ENCODE peak calls at places on chromosomes 2 and 18, in ten cellular contexts. E is IMR-90, O is K562, A is PC-9, D is GM12878, W is endothelial cell of umbilical vein, K is HepG2, I is PC-3, H is keratinocyte, B is fibroblast of lung. J is an unnamed sample.

GRCh38 chr18:1464444-1465217 is 560.0 kb downstream of the ADCYAP1 start:
- DNase-seq in O (peak; percentile 40), I (no peak), B (no peak), E (no peak), H (no peak), K (no peak), W (no peak), D (no peak), A (no peak), J (no peak)

GRCh38 chr2:239036819-239037558 is 189.1 kb downstream of the TWIST2 start:
- DNase-seq in D (no peak), A (no peak), B (no peak), O (no peak), E (no peak), K (no peak), W (no peak), I (no peak), H (no peak), J (no peak)

GRCh38 chr18:267380-267687 is 513 bp downstream of the THOC1 start:
- DNase-seq in O (no peak), H (no peak), W (no peak), A (no peak), B (no peak), K (no peak), I (no peak), E (no peak), D (no peak), J (no peak)

GRCh38 chr2:82198809-82199492 is 1894.4 kb upstream of the LRRTM1 start:
- DNase-seq in E (no peak), O (no peak), I (no peak), W (no peak), H (no peak), K (no peak), D (no peak), A (no peak), B (no peak), J (no peak)

GRCh38 chr2:43824951-43825493 is 13.6 kb downstream of the ABCG5 start:
- DNase-seq in K (no peak), A (no peak), O (no peak), D (no peak), H (no peak), W (no peak), E (no peak), B (no peak), I (no peak), J (no peak)

GRCh38 chr2:5052905-5053304 is 639.3 kb upstream of the SOX11 start:
- DNase-seq in H (no peak), A (no peak), B (no peak), W (no peak), I (no peak), E (no peak), K (no peak), D (no peak), O (no peak), J (no peak)

GRCh38 chr2:62424899-62425298 is 81.1 kb downstream of the TMEM17 start:
- DNase-seq in D (no peak), K (no peak), I (peak; percentile 60), W (no peak), O (no peak), A (no peak), B (no peak), H (no peak), E (no peak), J (no peak)

GRCh38 chr2:23283653-23284052 is 101.3 kb upstream of the KLHL29 start:
- DNase-seq in D (no peak), O (no peak), W (no peak), E (peak; percentile 32), B (peak; percentile 9), H (peak; percentile 2), A (no peak), I (peak; percentile 52), K (no peak), J (no peak)

GRCh38 chr2:101103846-101104245 is 47.3 kb downstream of the TBC1D8 start:
- DNase-seq in O (no peak), K (no peak), B (no peak), A (no peak), E (no peak), H (no peak), W (no peak), D (no peak), I (no peak), J (no peak)

GRCh38 chr2:56167616-56168015 is 16.2 kb upstream of the CCDC85A start:
- DNase-seq in B (peak; percentile 51), W (no peak), K (no peak), I (no peak), H (no peak), D (no peak), A (no peak), E (no peak), O (no peak), J (no peak)

GRCh38 chr2:200042944-200043343 is 87.6 kb downstream of the MAIP1 start:
- DNase-seq in O (no peak), H (no peak), W (no peak), I (peak; percentile 17), B (peak; percentile 78), A (no peak), E (peak; percentile 89), D (no peak), K (no peak), J (no peak)

GRCh38 chr2:11430729-11431128 is 35.2 kb downstream of the E2F6 start:
- DNase-seq in K (no peak), H (peak; percentile 44), O (no peak), B (no peak), W (no peak), A (no peak), E (no peak), I (no peak), D (no peak), J (no peak)

GRCh38 chr18:58671941-58672565 is 788 bp downstream of the MALT1 start:
- DNase-seq in B (peak; percentile 42), H (no peak), I (peak; percentile 45), K (no peak), E (peak; percentile 36), D (no peak), W (peak; percentile 21), O (no peak), A (peak; percentile 8), J (no peak)

GRCh38 chr2:1314254-1314653 is 99.0 kb upstream of the TPO start:
- DNase-seq in O (no peak), I (no peak), D (no peak), H (no peak), B (no peak), W (no peak), E (no peak), K (no peak), A (no peak), J (no peak)
- H3K4me2 ChIP-seq in O (no peak overlapping the region), I (no peak overlapping the region), D (no peak overlapping the region), H (no peak overlapping the region), B (no peak overlapping the region), W (no peak overlapping the region), E (no peak overlapping the region), K (no peak overlapping the region), A (no peak overlapping the region), J (no peak overlapping the region)

GRCh38 chr2:164620873-164621760 is at the start of gene GRB14:
- DNase-seq in O (no peak), D (no peak), H (no peak), K (peak; percentile 32), B (peak; percentile 19), A (peak; percentile 79), E (no peak), I (peak; percentile 31), W (peak; percentile 34), J (peak; percentile 72)
- TF ChIP-seq CTCF in O (no peak), D (no peak), H (peak; percentile 3), K (peak; percentile 36), B (no peak), A (no peak), E (no peak), I (no peak), W (no peak), J (no peak)

GRCh38 chr18:47868744-47869143 is 61.7 kb downstream of the SMAD2 start:
- DNase-seq in I (no peak), O (no peak), B (no peak), H (no peak), W (no peak), E (no peak), A (no peak), K (no peak), D (no peak), J (no peak)
- H3K36me3 ChIP-seq in I (no peaks in the 10 kb centered on the region), O (peaks cover 32% of the 10 kb centered on the region), B (peaks cover 1% of the 10 kb centered on the region), H (peaks cover 5% of the 10 kb centered on the region), W (peaks cover 8% of the 10 kb centered on the region), E (peaks cover 4% of the 10 kb centered on the region), A (peaks cover 31% of the 10 kb centered on the region), K (peaks cover 30% of the 10 kb centered on the region), D (no peaks in the 10 kb centered on the region), J (peaks cover 62% of the 10 kb centered on the region)

GRCh38 chr2:95024960-95025405 is 525 bp upstream of the MAL start:
- DNase-seq in O (no peak), K (no peak), H (no peak), E (no peak), I (no peak), W (no peak), D (no peak), A (no peak), B (no peak), J (no peak)

GRCh38 chr2:95026471-95027368 is 1.2 kb downstream of the MAL start:
- DNase-seq in O (peak; percentile 10), A (peak; percentile 79), K (no peak), W (no peak), I (no peak), B (no peak), D (no peak), H (no peak), E (no peak), J (no peak)

GRCh38 chr2:95027369-95027720 is 1.8 kb downstream of the MAL start:
- DNase-seq in B (no peak), A (no peak), H (no peak), K (no peak), E (no peak), I (no peak), O (no peak), W (no peak), D (no peak), J (no peak)

GRCh38 chr2:95024306-95024880 is 1.1 kb upstream of the MAL start:
- DNase-seq in K (no peak), B (no peak), A (no peak), W (no peak), O (no peak), D (no peak), E (no peak), I (no peak), H (no peak), J (no peak)

DNA sequence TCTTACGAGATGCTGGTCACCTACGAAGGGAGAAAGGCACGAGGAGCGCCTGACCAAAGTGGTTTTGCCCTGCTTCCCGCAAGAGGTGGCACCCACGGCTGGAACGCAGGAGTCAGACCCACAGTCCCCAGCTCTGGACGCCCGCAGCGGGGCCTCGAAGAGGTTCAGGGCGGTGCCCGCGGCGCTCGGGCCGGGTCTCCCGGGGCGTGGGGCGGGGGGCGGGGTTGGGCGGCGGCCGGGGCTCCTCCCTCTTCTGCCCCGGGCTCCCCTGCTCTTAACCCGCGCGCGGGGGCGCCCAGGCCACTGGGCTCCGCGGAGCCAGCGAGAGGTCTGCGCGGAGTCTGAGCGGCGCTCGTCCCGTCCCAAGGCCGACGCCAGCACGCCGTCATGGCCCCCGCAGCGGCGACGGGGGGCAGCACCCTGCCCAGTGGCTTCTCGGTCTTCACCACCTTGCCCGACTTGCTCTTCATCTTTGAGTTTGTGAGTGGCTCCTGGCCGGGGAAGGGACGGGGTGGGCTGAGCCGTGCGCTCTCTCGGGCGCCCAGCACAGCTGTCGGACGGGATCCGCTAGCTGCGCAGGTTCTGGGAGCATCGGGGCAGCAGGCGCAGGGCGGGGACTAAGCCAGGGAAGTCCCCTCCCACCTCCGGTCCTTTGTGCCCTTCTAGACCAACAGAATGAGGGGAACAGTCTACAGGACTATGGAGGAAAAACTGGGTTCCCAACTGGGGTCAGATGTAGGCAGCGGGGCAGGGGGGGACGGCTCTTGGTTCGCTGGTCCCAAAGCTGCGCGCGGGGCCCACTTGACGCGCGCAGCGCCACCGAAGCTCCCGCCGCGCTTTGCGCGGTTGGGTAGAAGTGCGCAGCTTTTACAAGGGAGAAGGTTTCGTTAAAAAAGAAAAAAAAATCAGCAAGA is at the start of gene MAL:
- DNase-seq in A (peak; percentile 78), E (no peak), I (no peak), O (no peak), B (peak; percentile 7), W (no peak), K (no peak), D (no peak), H (no peak), J (peak; percentile 31)
- H3K4me2 ChIP-seq in A (peak within 1 kb of the TSS; percentile 97), E (peak within 1 kb of the TSS; percentile 40), I (peak within 1 kb of the TSS; percentile 62), O (no peak within 1 kb of the TSS), B (no peak within 1 kb of the TSS), W (no peak within 1 kb of the TSS), K (no peak within 1 kb of the TSS), D (peak within 1 kb of the TSS; percentile 83), H (peak within 1 kb of the TSS; percentile 47), J (peak within 1 kb of the TSS; percentile 27)

J was measured in neural progenitor cell.